ENCODE peak calls at places on chromosome X, in eight cellular contexts. One of them, this sample, is unnamed.

GRCh38 chrX:27890611-27891010 is 82.8 kb downstream of the MAGEB10 start:
- DNase-seq in lower leg skin: no peak
- DNase-seq in hepatocyte: no peak
- DNase-seq in AG09309: no peak
- DNase-seq in AG04449: no peak
- DNase-seq in pancreas: no peak
- DNase-seq in lower lobe of right lung: no peak
- DNase-seq in PC-3: peak; percentile 86
- DNase-seq in this sample: peak; percentile 70

GRCh38 chrX:55638933-55639332 is 15.7 kb downstream of the FOXR2 start:
- DNase-seq in lower leg skin: no peak
- DNase-seq in hepatocyte: no peak
- DNase-seq in AG09309: no peak
- DNase-seq in AG04449: no peak
- DNase-seq in pancreas: no peak
- DNase-seq in lower lobe of right lung: no peak
- DNase-seq in PC-3: no peak
- DNase-seq in this sample: no peak

GRCh38 chrX:48516987-48517386 is 4.6 kb upstream of the EBP start:
- DNase-seq in lower leg skin: no peak
- DNase-seq in hepatocyte: no peak
- DNase-seq in AG09309: no peak
- DNase-seq in AG04449: no peak
- DNase-seq in pancreas: no peak
- DNase-seq in lower lobe of right lung: no peak
- DNase-seq in PC-3: no peak
- DNase-seq in this sample: no peak

GRCh38 chrX:30039768-30040167 is 175.6 kb upstream of the MAGEB2 start:
- DNase-seq in lower leg skin: no peak
- DNase-seq in hepatocyte: no peak
- DNase-seq in AG09309: no peak
- DNase-seq in AG04449: peak; percentile 26
- DNase-seq in pancreas: no peak
- DNase-seq in lower lobe of right lung: no peak
- DNase-seq in PC-3: peak; percentile 29
- DNase-seq in this sample: no peak

GRCh38 chrX:97609938-97610337 is 726.2 kb downstream of the RPA4 start:
- DNase-seq in lower leg skin: no peak
- DNase-seq in hepatocyte: no peak
- DNase-seq in AG09309: no peak
- DNase-seq in AG04449: no peak
- DNase-seq in pancreas: no peak
- DNase-seq in lower lobe of right lung: no peak
- DNase-seq in PC-3: no peak
- DNase-seq in this sample: no peak

GRCh38 chrX:40273356-40274050 is 175.7 kb upstream of the BCOR start:
- DNase-seq in lower leg skin: no peak
- DNase-seq in hepatocyte: peak; percentile 28
- DNase-seq in AG09309: no peak
- DNase-seq in AG04449: no peak
- DNase-seq in pancreas: no peak
- DNase-seq in lower lobe of right lung: no peak
- DNase-seq in PC-3: no peak
- DNase-seq in this sample: no peak

GRCh38 chrX:55818673-55819375 is 101.3 kb downstream of the RRAGB start:
- DNase-seq in lower leg skin: no peak
- DNase-seq in hepatocyte: no peak
- DNase-seq in AG09309: no peak
- DNase-seq in AG04449: no peak
- DNase-seq in pancreas: no peak
- DNase-seq in lower lobe of right lung: no peak
- DNase-seq in PC-3: no peak
- DNase-seq in this sample: peak; percentile 13

GRCh38 chrX:38438321-38438720 is 85.9 kb downstream of the OTC start:
- DNase-seq in lower leg skin: no peak
- DNase-seq in hepatocyte: no peak
- DNase-seq in AG09309: no peak
- DNase-seq in AG04449: no peak
- DNase-seq in pancreas: no peak
- DNase-seq in lower lobe of right lung: no peak
- DNase-seq in PC-3: no peak
- DNase-seq in this sample: no peak

GRCh38 chrX:155611302-155611701 is 1.4 kb downstream of the TMLHE start:
- DNase-seq in lower leg skin: no peak
- DNase-seq in hepatocyte: no peak
- DNase-seq in AG09309: no peak
- DNase-seq in AG04449: no peak
- DNase-seq in pancreas: no peak
- DNase-seq in lower lobe of right lung: no peak
- DNase-seq in PC-3: no peak
- DNase-seq in this sample: no peak

GRCh38 chrX:99301990-99302389 is 1108.1 kb downstream of the PCDH19 start:
- DNase-seq in lower leg skin: no peak
- DNase-seq in hepatocyte: peak; percentile 22
- DNase-seq in AG09309: no peak
- DNase-seq in AG04449: no peak
- DNase-seq in pancreas: no peak
- DNase-seq in lower lobe of right lung: no peak
- DNase-seq in PC-3: peak; percentile 18
- DNase-seq in this sample: peak; percentile 13

GRCh38 chrX:1442016-1442665 is 10.6 kb downstream of the ASMTL start:
- DNase-seq in lower leg skin: no peak
- DNase-seq in hepatocyte: no peak
- DNase-seq in AG09309: no peak
- DNase-seq in AG04449: no peak
- DNase-seq in pancreas: no peak
- DNase-seq in lower lobe of right lung: peak; percentile 36
- DNase-seq in PC-3: no peak
- DNase-seq in this sample: no peak

GRCh38 chrX:102768984-102769761 is 48.6 kb downstream of the GPRASP3 start:
- DNase-seq in lower leg skin: peak; percentile 71
- DNase-seq in hepatocyte: peak; percentile 86
- DNase-seq in AG09309: peak; percentile 43
- DNase-seq in AG04449: no peak
- DNase-seq in pancreas: peak; percentile 77
- DNase-seq in lower lobe of right lung: peak; percentile 56
- DNase-seq in PC-3: peak; percentile 96
- DNase-seq in this sample: peak; percentile 90

GRCh38 chrX:100654256-100654655 is 10.3 kb downstream of the SRPX2 start:
- DNase-seq in lower leg skin: no peak
- DNase-seq in hepatocyte: peak; percentile 23
- DNase-seq in AG09309: no peak
- DNase-seq in AG04449: no peak
- DNase-seq in pancreas: no peak
- DNase-seq in lower lobe of right lung: no peak
- DNase-seq in PC-3: peak; percentile 53
- DNase-seq in this sample: peak; percentile 30

GRCh38 chrX:9443327-9443726 is 21.5 kb upstream of the TBL1X start:
- DNase-seq in lower leg skin: no peak
- DNase-seq in hepatocyte: no peak
- DNase-seq in AG09309: no peak
- DNase-seq in AG04449: no peak
- DNase-seq in pancreas: no peak
- DNase-seq in lower lobe of right lung: no peak
- DNase-seq in PC-3: no peak
- DNase-seq in this sample: no peak

GRCh38 chrX:9855536-9856320 is 69.5 kb downstream of the SHROOM2 start:
- DNase-seq in lower leg skin: no peak
- DNase-seq in hepatocyte: no peak
- DNase-seq in AG09309: no peak
- DNase-seq in AG04449: no peak
- DNase-seq in pancreas: no peak
- DNase-seq in lower lobe of right lung: no peak
- DNase-seq in PC-3: no peak
- DNase-seq in this sample: no peak

GRCh38 chrX:129760981-129761380 is 18.8 kb upstream of the SASH3 start:
- DNase-seq in lower leg skin: no peak
- DNase-seq in hepatocyte: no peak
- DNase-seq in AG09309: no peak
- DNase-seq in AG04449: no peak
- DNase-seq in pancreas: no peak
- DNase-seq in lower lobe of right lung: no peak
- DNase-seq in PC-3: no peak
- DNase-seq in this sample: no peak

GRCh38 chrX:129754266-129755024 is 15.7 kb downstream of the XPNPEP2 start:
- DNase-seq in lower leg skin: no peak
- DNase-seq in hepatocyte: no peak
- DNase-seq in AG09309: no peak
- DNase-seq in AG04449: no peak
- DNase-seq in pancreas: no peak
- DNase-seq in lower lobe of right lung: no peak
- DNase-seq in PC-3: no peak
- DNase-seq in this sample: no peak

GRCh38 chrX:129759576-129760061 is 20.1 kb upstream of the SASH3 start:
- DNase-seq in lower leg skin: peak; percentile 26
- DNase-seq in hepatocyte: no peak
- DNase-seq in AG09309: peak; percentile 62
- DNase-seq in AG04449: peak; percentile 47
- DNase-seq in pancreas: no peak
- DNase-seq in lower lobe of right lung: peak; percentile 60
- DNase-seq in PC-3: peak; percentile 55
- DNase-seq in this sample: peak; percentile 67

GRCh38 chrX:129760155-129760554 is 19.6 kb upstream of the SASH3 start:
- DNase-seq in lower leg skin: no peak
- DNase-seq in hepatocyte: no peak
- DNase-seq in AG09309: no peak
- DNase-seq in AG04449: no peak
- DNase-seq in pancreas: no peak
- DNase-seq in lower lobe of right lung: no peak
- DNase-seq in PC-3: no peak
- DNase-seq in this sample: no peak

GRCh38 chrX:129755779-129756650 is 17.2 kb downstream of the XPNPEP2 start:
- DNase-seq in lower leg skin: no peak
- DNase-seq in hepatocyte: no peak
- DNase-seq in AG09309: no peak
- DNase-seq in AG04449: no peak
- DNase-seq in pancreas: no peak
- DNase-seq in lower lobe of right lung: no peak
- DNase-seq in PC-3: no peak
- DNase-seq in this sample: no peak
- H3K4me3 ChIP-seq in lower leg skin: no peak overlapping the region
- H3K4me3 ChIP-seq in hepatocyte: no peak overlapping the region
- H3K4me3 ChIP-seq in AG09309: no peak overlapping the region
- H3K4me3 ChIP-seq in AG04449: no peak overlapping the region
- H3K4me3 ChIP-seq in pancreas: no peak overlapping the region
- H3K4me3 ChIP-seq in lower lobe of right lung: no peak overlapping the region
- H3K4me3 ChIP-seq in PC-3: no peak overlapping the region
- H3K4me3 ChIP-seq in this sample: no peak overlapping the region

DNA sequence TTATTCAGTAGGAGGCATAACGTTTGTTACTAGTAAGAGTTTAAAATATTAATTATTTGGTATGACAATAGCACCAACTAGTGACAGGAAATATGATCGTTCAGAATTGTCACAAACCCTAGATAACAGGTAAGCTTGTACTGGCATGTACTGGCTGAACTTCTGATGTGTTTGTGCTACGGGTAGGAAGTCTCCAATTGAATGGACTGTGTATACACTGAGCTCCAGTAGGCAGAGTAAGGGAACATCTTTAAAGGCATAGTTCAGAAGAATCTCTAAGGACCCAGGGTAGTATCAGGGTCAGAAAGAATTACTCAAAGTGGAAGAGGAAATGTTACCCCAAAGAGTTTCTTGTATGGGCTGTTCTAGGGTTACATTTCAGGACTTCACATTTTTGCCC is 230.4 kb downstream of the EDA2R start:
- DNase-seq in lower leg skin: no peak
- DNase-seq in hepatocyte: no peak
- DNase-seq in AG09309: no peak
- DNase-seq in AG04449: no peak
- DNase-seq in pancreas: no peak
- DNase-seq in lower lobe of right lung: no peak
- DNase-seq in PC-3: peak; percentile 8
- DNase-seq in this sample: no peak
- TF ChIP-seq CTCF in lower leg skin: no peak
- TF ChIP-seq CTCF in hepatocyte: no peak
- TF ChIP-seq CTCF in AG09309: no peak
- TF ChIP-seq CTCF in AG04449: no peak
- TF ChIP-seq CTCF in pancreas: no peak
- TF ChIP-seq CTCF in lower lobe of right lung: no peak
- TF ChIP-seq CTCF in PC-3: peak; percentile 14
- TF ChIP-seq CTCF in this sample: no peak

DNA sequence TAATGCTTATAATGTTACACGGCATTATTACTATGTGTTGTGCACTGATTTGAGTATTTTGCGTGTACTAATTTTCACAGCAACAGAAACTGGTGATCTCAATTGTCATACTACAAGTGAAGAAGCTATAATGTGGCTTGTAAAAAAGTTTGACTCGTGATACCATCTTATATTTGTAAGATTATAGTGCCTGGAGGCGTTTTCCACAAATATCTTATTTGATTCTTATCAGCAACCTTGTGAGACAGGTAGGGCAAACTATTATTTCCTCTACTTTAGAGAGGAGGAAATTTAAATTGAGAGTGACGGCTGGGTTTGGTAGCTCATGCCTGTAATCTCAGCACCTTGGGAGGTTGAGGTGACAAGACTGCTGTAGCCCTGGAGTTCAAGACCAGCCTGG is 4.5 kb downstream of the CUL4B start:
- DNase-seq in lower leg skin: no peak
- DNase-seq in hepatocyte: no peak
- DNase-seq in AG09309: no peak
- DNase-seq in AG04449: no peak
- DNase-seq in pancreas: no peak
- DNase-seq in lower lobe of right lung: no peak
- DNase-seq in PC-3: peak; percentile 51
- DNase-seq in this sample: no peak
- H3K4me3 ChIP-seq in lower leg skin: no peak overlapping the region
- H3K4me3 ChIP-seq in hepatocyte: no peak overlapping the region
- H3K4me3 ChIP-seq in AG09309: no peak overlapping the region
- H3K4me3 ChIP-seq in AG04449: peak overlapping the region; percentile 33
- H3K4me3 ChIP-seq in pancreas: no peak overlapping the region
- H3K4me3 ChIP-seq in lower lobe of right lung: no peak overlapping the region
- H3K4me3 ChIP-seq in PC-3: no peak overlapping the region
- H3K4me3 ChIP-seq in this sample: no peak overlapping the region

GRCh38 chrX:11750051-11750450 is 8.0 kb upstream of the MSL3 start:
- DNase-seq in lower leg skin: no peak
- DNase-seq in hepatocyte: no peak
- DNase-seq in AG09309: no peak
- DNase-seq in AG04449: no peak
- DNase-seq in pancreas: no peak
- DNase-seq in lower lobe of right lung: no peak
- DNase-seq in PC-3: peak; percentile 34
- DNase-seq in this sample: peak; percentile 77

GRCh38 chrX:11751261-11751660 is 6.8 kb upstream of the MSL3 start:
- DNase-seq in lower leg skin: no peak
- DNase-seq in hepatocyte: no peak
- DNase-seq in AG09309: no peak
- DNase-seq in AG04449: no peak
- DNase-seq in pancreas: no peak
- DNase-seq in lower lobe of right lung: no peak
- DNase-seq in PC-3: no peak
- DNase-seq in this sample: no peak

GRCh38 chrX:11753668-11754067 is 4.4 kb upstream of the MSL3 start:
- DNase-seq in lower leg skin: no peak
- DNase-seq in hepatocyte: no peak
- DNase-seq in AG09309: no peak
- DNase-seq in AG04449: no peak
- DNase-seq in pancreas: no peak
- DNase-seq in lower lobe of right lung: no peak
- DNase-seq in PC-3: no peak
- DNase-seq in this sample: no peak

GRCh38 chrX:11754958-11755645 is 2.9 kb upstream of the MSL3 start:
- DNase-seq in lower leg skin: no peak
- DNase-seq in hepatocyte: no peak
- DNase-seq in AG09309: no peak
- DNase-seq in AG04449: no peak
- DNase-seq in pancreas: no peak
- DNase-seq in lower lobe of right lung: no peak
- DNase-seq in PC-3: no peak
- DNase-seq in this sample: no peak

GRCh38 chrX:11750694-11751093 is 7.3 kb upstream of the MSL3 start:
- DNase-seq in lower leg skin: no peak
- DNase-seq in hepatocyte: no peak
- DNase-seq in AG09309: no peak
- DNase-seq in AG04449: no peak
- DNase-seq in pancreas: no peak
- DNase-seq in lower lobe of right lung: no peak
- DNase-seq in PC-3: no peak
- DNase-seq in this sample: no peak
- TF ChIP-seq CTCF in lower leg skin: no peak
- TF ChIP-seq CTCF in hepatocyte: no peak
- TF ChIP-seq CTCF in AG09309: no peak
- TF ChIP-seq CTCF in AG04449: no peak
- TF ChIP-seq CTCF in pancreas: no peak
- TF ChIP-seq CTCF in lower lobe of right lung: no peak
- TF ChIP-seq CTCF in PC-3: no peak
- TF ChIP-seq CTCF in this sample: no peak

This sample was measured in epithelial cell of esophagus.